ENCODE peak calls at places on chromosomes 1 and 21, in five cellular contexts. R is GM23248, O is neural progenitor cell, W is HCT116, E is MM.1S. I is an unnamed sample.

GRCh38 chr21:44544566-44544965 is 4.6 kb upstream of the KRTAP10-1 start:
- DNase-seq in R (no peak), O (no peak), W (no peak), E (no peak), I (no peak)

GRCh38 chr1:234713859-234714258 is 103.9 kb upstream of the IRF2BP2 start:
- DNase-seq in R (no peak), O (no peak), W (no peak), E (no peak), I (no peak)

GRCh38 chr1:183002797-183003594 is 20.2 kb upstream of the LAMC1 start:
- DNase-seq in R (peak; percentile 76), O (no peak), W (no peak), E (no peak), I (no peak)

GRCh38 chr1:92936865-92937264 is 24.4 kb downstream of the DIPK1A start:
- DNase-seq in R (no peak), O (no peak), W (no peak), E (no peak), I (no peak)

GRCh38 chr1:44924835-44925464 is 61.4 kb downstream of the EIF2B3 start:
- DNase-seq in R (peak; percentile 84), O (peak; percentile 5), W (peak; percentile 18), E (no peak), I (peak; percentile 85)

GRCh38 chr21:32562426-32562825 is 22.9 kb downstream of the TCP10L start:
- DNase-seq in R (peak; percentile 85), O (peak; percentile 62), W (no peak), E (peak; percentile 15), I (no peak)

GRCh38 chr1:229664133-229664689 is 38.2 kb downstream of the URB2 start:
- DNase-seq in R (peak; percentile 11), O (no peak), W (no peak), E (no peak), I (no peak)

GRCh38 chr1:72557446-72558049 is 275.2 kb upstream of the NEGR1 start:
- DNase-seq in R (peak; percentile 32), O (peak; percentile 56), W (no peak), E (no peak), I (peak; percentile 49)

GRCh38 chr1:56967900-56968832 is 2.4 kb upstream of the C8B start:
- DNase-seq in R (peak; percentile 36), O (peak; percentile 74), W (peak; percentile 7), E (no peak), I (peak; percentile 26)

GRCh38 chr1:47976267-47976666 is 20.9 kb downstream of the TRABD2B start:
- DNase-seq in R (no peak), O (no peak), W (no peak), E (no peak), I (no peak)

GRCh38 chr1:101506541-101507164 is 269.8 kb downstream of the S1PR1 start:
- DNase-seq in R (peak; percentile 51), O (peak; percentile 62), W (peak; percentile 24), E (peak; percentile 20), I (peak; percentile 68)

GRCh38 chr1:207282496-207283380 is 38.7 kb upstream of the CD55 start:
- DNase-seq in R (no peak), O (no peak), W (no peak), E (no peak), I (peak; percentile 64)

GRCh38 chr1:52192436-52192835 is 50.5 kb downstream of the ZFYVE9 start:
- DNase-seq in R (peak; percentile 2), O (no peak), W (no peak), E (no peak), I (no peak)

GRCh38 chr1:226511296-226511695 is 37.3 kb upstream of the STUM start:
- DNase-seq in R (no peak), O (no peak), W (no peak), E (no peak), I (no peak)

GRCh38 chr21:14773777-14774345 is 227.7 kb upstream of the SAMSN1 start:
- DNase-seq in R (peak; percentile 21), O (peak; percentile 76), W (peak; percentile 29), E (peak; percentile 69), I (peak; percentile 77)

GRCh38 chr1:62373221-62373620 is 54.0 kb upstream of the KANK4 start:
- DNase-seq in R (no peak), O (peak; percentile 63), W (no peak), E (no peak), I (no peak)

GRCh38 chr1:53086504-53087070 is 24.6 kb downstream of the PODN start:
- DNase-seq in R (no peak), O (no peak), W (no peak), E (no peak), I (no peak)

GRCh38 chr1:2593251-2593878 is 6.8 kb downstream of the PRXL2B start:
- DNase-seq in R (no peak), O (no peak), W (no peak), E (no peak), I (no peak)

GRCh38 chr1:17948594-17948993 is 159.0 kb upstream of the IGSF21 start:
- DNase-seq in R (no peak), O (peak; percentile 74), W (no peak), E (no peak), I (no peak)

GRCh38 chr21:34728479-34728878 is 59.7 kb downstream of the CLIC6 start:
- DNase-seq in R (no peak), O (no peak), W (no peak), E (no peak), I (peak; percentile 21)

GRCh38 chr1:209158851-209159250 is 424.7 kb upstream of the CAMK1G start:
- DNase-seq in R (no peak), O (no peak), W (no peak), E (no peak), I (no peak)

GRCh38 chr1:42950146-42950480 is 8.6 kb downstream of the SLC2A1 start:
- DNase-seq in R (peak; percentile 56), O (no peak), W (no peak), E (no peak), I (peak; percentile 79)

GRCh38 chr1:13783551-13783950 is 83.6 kb downstream of the PRDM2 start:
- DNase-seq in R (peak; percentile 60), O (no peak), W (no peak), E (no peak), I (no peak)

GRCh38 chr1:106515375-106515774 is 541.1 kb upstream of the PRMT6 start:
- DNase-seq in R (no peak), O (no peak), W (no peak), E (no peak), I (peak; percentile 22)

GRCh38 chr1:25571522-25571970 is 28.1 kb downstream of the LDLRAP1 start:
- DNase-seq in R (no peak), O (no peak), W (no peak), E (no peak), I (no peak)
- H3K9ac ChIP-seq in R (no peak overlapping the region), O (no peak overlapping the region), W (no peak overlapping the region), E (no peak overlapping the region), I (no peak overlapping the region)

DNA sequence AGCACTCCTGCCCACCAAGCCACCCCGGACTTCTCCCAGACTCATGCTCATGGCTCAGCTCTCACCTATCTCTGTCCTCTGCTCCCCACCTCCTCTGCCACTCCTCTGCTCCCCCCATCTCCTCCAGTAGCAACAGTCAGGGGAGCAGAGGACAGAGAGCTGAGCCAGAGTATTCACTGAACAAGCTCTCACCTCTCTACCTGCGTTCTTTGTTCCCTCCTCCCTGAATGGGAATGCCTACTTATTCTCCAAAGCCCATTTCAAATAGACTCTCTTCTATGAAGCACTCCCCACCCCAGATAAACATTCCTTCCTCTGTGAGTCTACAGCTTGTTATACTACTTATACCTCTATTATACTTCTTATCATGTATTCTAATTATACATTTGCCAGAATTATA is 6.4 kb upstream of the EFNA1 start:
- DNase-seq in R (no peak), O (no peak), W (no peak), E (no peak), I (no peak)
- TF ChIP-seq EZH2phosphoT487 in R (no peak), O (no peak), W (no peak), E (no peak), I (no peak)

GRCh38 chr1:220880367-220880680 is 1.1 kb downstream of the HLX start:
- DNase-seq in R (no peak), O (no peak), W (no peak), E (no peak), I (no peak)

GRCh38 chr1:220880726-220881506 is 1.7 kb downstream of the HLX start:
- DNase-seq in R (peak; percentile 94), O (peak; percentile 67), W (no peak), E (no peak), I (peak; percentile 26)

GRCh38 chr1:220879509-220880366 is 495 bp downstream of the HLX start:
- DNase-seq in R (peak; percentile 85), O (peak; percentile 80), W (no peak), E (peak; percentile 65), I (peak; percentile 42)

GRCh38 chr1:220884109-220884980 is 5.1 kb downstream of the HLX start:
- DNase-seq in R (no peak), O (peak; percentile 91), W (no peak), E (no peak), I (no peak)

DNA sequence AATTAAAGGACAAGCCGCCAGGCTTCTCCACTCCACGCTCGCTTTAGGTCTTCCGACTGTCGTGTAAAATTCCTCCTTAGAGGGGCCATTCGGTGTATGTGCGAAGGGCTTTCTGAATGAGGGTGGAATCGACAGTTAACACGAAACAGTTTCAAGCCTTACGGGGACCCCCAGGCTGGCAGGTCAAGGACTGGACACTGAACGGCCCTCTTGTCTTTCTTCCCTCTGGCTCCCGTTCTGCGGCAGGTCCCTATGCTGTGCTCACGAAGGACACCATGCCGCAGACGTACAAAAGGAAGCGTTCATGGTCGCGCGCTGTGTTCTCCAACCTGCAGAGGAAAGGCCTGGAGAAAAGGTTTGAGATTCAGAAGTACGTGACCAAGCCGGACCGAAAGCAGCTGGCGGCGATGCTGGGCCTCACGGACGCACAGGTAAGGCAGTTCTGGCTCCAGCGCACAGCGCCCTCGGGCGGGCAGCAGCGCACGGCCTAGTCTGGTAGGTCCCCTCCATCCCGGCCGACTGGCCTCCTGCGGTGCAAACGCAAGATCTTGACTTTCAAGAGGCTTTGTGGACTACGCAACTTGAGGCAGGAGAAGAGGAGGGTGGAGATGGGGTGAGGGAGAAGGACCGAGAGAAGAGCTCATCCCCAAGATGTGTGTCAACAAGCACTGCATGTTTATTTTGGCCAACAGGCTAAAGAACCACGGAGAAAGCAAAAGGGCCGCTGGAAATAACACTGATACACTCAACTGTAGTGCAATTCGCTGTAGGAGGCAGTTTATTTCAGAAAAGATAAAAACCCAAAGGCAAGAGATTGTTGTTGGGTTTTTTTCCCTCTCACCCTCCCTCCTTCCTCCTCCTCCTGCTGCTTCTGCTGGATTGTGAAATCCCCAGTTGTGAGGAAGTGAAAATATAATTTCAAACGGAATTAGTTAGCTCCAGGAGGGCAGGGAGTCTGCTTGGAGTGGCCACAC is 3.0 kb downstream of the HLX start:
- DNase-seq in R (peak; percentile 53), O (peak; percentile 80), W (no peak), E (no peak), I (no peak)
- TF ChIP-seq EZH2 in R (no peak), O (peak; percentile 76), W (no peak), E (no peak), I (no peak)

DNA sequence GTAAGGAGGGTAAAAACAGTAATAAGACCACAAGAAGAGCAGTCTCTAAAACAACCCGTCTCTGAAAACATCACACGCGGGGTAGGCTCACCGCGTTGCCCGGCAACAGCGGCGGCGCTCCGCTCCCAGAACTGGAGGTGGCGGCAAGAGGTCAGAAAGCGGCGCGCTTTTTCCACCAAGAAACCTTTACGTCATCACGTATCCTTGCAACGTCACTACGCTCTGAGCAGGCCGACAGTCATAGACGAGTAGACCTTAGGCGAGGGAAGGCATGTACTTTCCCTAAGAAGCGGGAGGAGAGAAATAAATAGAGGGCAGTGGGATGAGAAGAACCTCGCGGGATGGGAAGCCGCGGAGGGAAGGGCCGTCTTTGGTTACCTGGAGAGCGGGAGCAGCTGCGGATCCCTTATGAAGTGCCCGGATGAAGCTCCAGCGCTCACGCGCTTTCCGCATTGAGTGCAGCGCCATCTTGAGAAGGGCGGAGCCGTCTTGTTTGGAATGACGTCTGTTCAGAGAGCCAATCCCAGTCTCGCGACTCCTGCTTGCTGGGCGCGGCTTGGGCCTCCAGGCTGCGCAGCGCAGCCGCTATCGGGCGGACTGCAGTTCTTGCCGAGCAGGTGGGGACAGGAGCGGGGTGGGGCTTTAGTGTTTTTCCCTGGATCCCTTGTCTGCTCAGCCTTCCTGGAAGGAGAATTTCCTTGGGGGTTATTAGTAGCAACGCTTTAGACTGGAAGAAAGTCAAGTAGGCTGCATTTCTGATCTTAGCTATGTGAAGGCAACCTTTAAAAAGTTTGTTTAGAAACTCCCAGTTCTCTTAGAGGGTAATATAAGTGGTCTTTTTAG is at the start of gene WARS2:
- DNase-seq in R (peak; percentile 99), O (peak; percentile 99), W (peak; percentile 97), E (peak; percentile 92), I (peak; percentile 97)
- H3K9ac ChIP-seq in R (peak within 1 kb of the TSS; percentile 95), O (peak within 1 kb of the TSS; percentile 69), W (peak within 1 kb of the TSS; percentile 89), E (peak within 1 kb of the TSS; percentile 87), I (peak within 1 kb of the TSS; percentile 96)

I was measured in PC-3.